ENCODE peak calls at places on chromosomes 7 and 10, in eight cellular contexts. E, N, L, X, M, Y, H and T are unnamed samples.

GRCh38 chr10:7915923-7916322 is 97.6 kb downstream of the TAF3 start:
- DNase-seq in H (peak; percentile 20), E (peak; percentile 66), L (peak; percentile 23), N (no peak), Y (no peak), X (no peak), M (peak; percentile 7), T (no peak)

GRCh38 chr10:5616871-5617270 is 49.5 kb downstream of the ASB13 start:
- DNase-seq in N (no peak), M (no peak), E (no peak), X (no peak), H (no peak), Y (no peak), L (no peak), T (no peak)

GRCh38 chr7:149252378-149252777 is 9.6 kb upstream of the ZNF783 start:
- DNase-seq in E (no peak), N (no peak), M (no peak), H (no peak), L (no peak), X (no peak), Y (no peak), T (no peak)

GRCh38 chr7:111845853-111846252 is 283.6 kb upstream of the IMMP2L start:
- DNase-seq in X (no peak), L (no peak), Y (no peak), N (no peak), H (no peak), M (no peak), E (no peak), T (no peak)

GRCh38 chr10:124168581-124168980 is 75.2 kb upstream of the CHST15 start:
- DNase-seq in X (no peak), N (no peak), E (no peak), M (no peak), Y (no peak), H (no peak), L (no peak), T (no peak)

GRCh38 chr10:75379234-75379724 is 22.3 kb downstream of the ZNF503 start:
- DNase-seq in L (no peak), N (no peak), E (no peak), Y (no peak), H (no peak), M (no peak), X (no peak), T (no peak)

GRCh38 chr7:55574062-55574717 is 1.9 kb upstream of the VOPP1 start:
- DNase-seq in N (no peak), H (peak; percentile 7), M (peak; percentile 69), L (no peak), X (no peak), Y (no peak), E (peak; percentile 14), T (no peak)

GRCh38 chr10:75508814-75509306 is 77.4 kb downstream of the LRMDA start:
- DNase-seq in E (peak; percentile 50), X (no peak), N (no peak), H (no peak), L (no peak), M (no peak), Y (no peak), T (no peak)

GRCh38 chr10:118246340-118247247 is 95.5 kb downstream of the FAM204A start:
- DNase-seq in L (no peak), Y (no peak), N (no peak), X (no peak), H (no peak), E (no peak), M (no peak), T (no peak)

GRCh38 chr7:12637819-12638592 is 49.4 kb upstream of the ARL4A start:
- DNase-seq in E (peak; percentile 11), L (no peak), N (no peak), H (peak; percentile 30), Y (no peak), M (no peak), X (no peak), T (no peak)

GRCh38 chr10:72337039-72337629 is 17.6 kb downstream of the DNAJB12 start:
- DNase-seq in Y (peak; percentile 88), L (no peak), X (peak; percentile 86), H (peak; percentile 57), M (peak; percentile 68), N (no peak), E (peak; percentile 77), T (peak; percentile 62)

GRCh38 chr10:102245101-102245931 is at the start of gene GBF1:
- DNase-seq in M (peak; percentile 100), Y (peak; percentile 93), N (peak; percentile 68), E (peak; percentile 100), H (peak; percentile 100), L (peak; percentile 100), X (peak; percentile 95), T (peak; percentile 99)